ENCODE peak calls at places on chromosomes 6 and 20, in ten cellular contexts. L is stomach; R is right atrium auricular region; X is psoas muscle; Y is CD4-positive, alpha-beta memory T cell; F is uterus; W is IMR-90; A is AG04450; D is GM23248; S is GM23338. I is an unnamed sample. For H3K27me3, the result is how much of the 10 kb centered on the place peaks cover.

GRCh38 chr20:4052554-4052953 is 37.2 kb upstream of the RNF24 start:
- DNase-seq in X (no peak), W (no peak), S (no peak), F (no peak), R (no peak), L (no peak), A (no peak), Y (no peak), D (no peak), I (no peak)

GRCh38 chr6:46098678-46099077 is 31.1 kb upstream of the ENPP4 start:
- DNase-seq in A (no peak), X (peak), F (no peak), S (no peak), Y (no peak), R (no peak), D (no peak), W (no peak), L (peak), I (no peak)

GRCh38 chr6:33123732-33124524 is 48.1 kb downstream of the HLA-DPB1 start:
- DNase-seq in X (no peak), L (no peak), Y (no peak), R (no peak), D (peak), A (no peak), W (peak), F (no peak), S (peak), I (no peak)

GRCh38 chr6:163756079-163756478 is 341.6 kb downstream of the QKI start:
- DNase-seq in F (no peak), D (no peak), Y (no peak), S (no peak), X (no peak), R (no peak), W (peak), L (no peak), A (no peak), I (no peak)

GRCh38 chr6:3209114-3210023 is 18.1 kb downstream of the TUBB2B start:
- DNase-seq in W (peak), R (peak), S (peak), Y (peak), L (peak), A (peak), D (peak), F (peak), X (peak), I (no peak)

GRCh38 chr6:89375427-89375868 is 22.9 kb upstream of the UBE2J1 start:
- DNase-seq in R (no peak), W (no peak), L (peak), Y (peak), A (no peak), S (peak), F (no peak), D (no peak), X (peak), I (no peak)

GRCh38 chr20:37651932-37652331 is 41.9 kb upstream of the CTNNBL1 start:
- DNase-seq in L (peak), Y (no peak), A (no peak), X (no peak), D (no peak), S (peak), W (no peak), F (no peak), R (no peak), I (no peak)

GRCh38 chr6:129853996-129854711 is 7.0 kb downstream of the TMEM244 start:
- DNase-seq in L (no peak), A (no peak), F (no peak), S (no peak), D (peak), R (no peak), W (peak), Y (no peak), X (no peak), I (no peak)

GRCh38 chr6:10202581-10202980 is 212.3 kb downstream of the TFAP2A start:
- DNase-seq in L (no peak), D (no peak), A (no peak), F (no peak), S (no peak), R (no peak), Y (no peak), W (no peak), X (no peak), I (no peak)

GRCh38 chr6:162621246-162621645 is 106.3 kb downstream of the PRKN start:
- DNase-seq in S (peak), R (no peak), L (no peak), X (no peak), Y (no peak), F (peak), D (peak), W (no peak), A (no peak), I (no peak)

GRCh38 chr6:20589266-20589665 is 55.0 kb downstream of the CDKAL1 start:
- DNase-seq in D (no peak), A (no peak), X (no peak), Y (no peak), W (no peak), L (no peak), S (no peak), F (no peak), R (no peak), I (no peak)

GRCh38 chr6:8195040-8195713 is 92.8 kb upstream of the EEF1E1 start:
- DNase-seq in R (no peak), Y (no peak), X (no peak), W (no peak), D (peak), S (peak), A (no peak), L (no peak), F (no peak), I (no peak)

GRCh38 chr20:39822667-39823066 is 860.5 kb downstream of the DHX35 start:
- DNase-seq in F (no peak), X (no peak), A (no peak), Y (no peak), L (no peak), R (no peak), W (peak), S (no peak), D (peak), I (no peak)

GRCh38 chr20:40993794-40994540 is 34.7 kb upstream of the TOP1 start:
- DNase-seq in R (no peak), F (no peak), Y (no peak), X (no peak), L (no peak), W (peak), D (peak), S (no peak), A (no peak), I (no peak)

GRCh38 chr6:85449818-85450577 is at the start of gene NT5E:
- DNase-seq in Y (peak), L (peak), R (peak), X (peak), F (peak), A (no peak), W (peak), D (peak), S (peak), I (peak)

GRCh38 chr20:41978875-41979274 is 360.7 kb upstream of the CHD6 start:
- DNase-seq in W (no peak), F (no peak), S (no peak), X (no peak), D (no peak), L (no peak), A (no peak), Y (no peak), R (no peak), I (no peak)

GRCh38 chr20:23869520-23869919 is 10.0 kb downstream of the CST5 start:
- DNase-seq in X (no peak), F (no peak), S (no peak), R (no peak), L (no peak), Y (no peak), D (no peak), A (no peak), W (no peak), I (no peak)

GRCh38 chr20:6623989-6624388 is 143.5 kb upstream of the BMP2 start:
- DNase-seq in R (no peak), W (no peak), S (peak), D (no peak), F (no peak), Y (no peak), A (no peak), L (no peak), X (no peak), I (no peak)

GRCh38 chr6:110462884-110463481 is 13.4 kb downstream of the SLC22A16 start:
- DNase-seq in L (no peak), Y (no peak), A (no peak), X (no peak), S (no peak), W (no peak), R (no peak), D (no peak), F (no peak), I (no peak)

GRCh38 chr6:149876241-149876933 is 12.2 kb upstream of the LRP11 start:
- DNase-seq in L (no peak), D (peak), S (no peak), Y (no peak), X (no peak), W (no peak), R (no peak), A (no peak), F (no peak), I (no peak)

GRCh38 chr20:32159766-32160221 is 47.7 kb downstream of the PLAGL2 start:
- DNase-seq in Y (no peak), S (no peak), R (no peak), D (no peak), W (no peak), A (no peak), X (no peak), L (no peak), F (no peak), I (no peak)

GRCh38 chr6:52483671-52484003 is 63.5 kb downstream of the EFHC1 start:
- DNase-seq in A (no peak), W (no peak), S (no peak), F (no peak), D (no peak), L (no peak), X (no peak), R (no peak), Y (no peak), I (no peak)

GRCh38 chr6:16752206-16752867 is 8.9 kb downstream of the ATXN1 start:
- DNase-seq in L (no peak), S (no peak), A (no peak), W (peak), D (peak), Y (no peak), X (no peak), F (no peak), R (no peak), I (no peak)

GRCh38 chr6:161303628-161304340 is 29.9 kb upstream of the AGPAT4 start:
- DNase-seq in D (peak), S (no peak), R (no peak), A (no peak), Y (no peak), F (no peak), X (no peak), W (peak), L (no peak), I (no peak)

GRCh38 chr6:83518946-83519489 is 6.7 kb downstream of the PRSS35 start:
- DNase-seq in L (no peak), R (no peak), W (peak), S (peak), X (no peak), F (no peak), D (peak), Y (no peak), A (no peak), I (no peak)

GRCh38 chr20:51396365-51396909 is 146.1 kb downstream of the NFATC2 start:
- DNase-seq in S (no peak), R (no peak), Y (no peak), X (no peak), D (no peak), W (no peak), F (no peak), A (no peak), L (no peak), I (no peak)

GRCh38 chr6:147559016-147559415 is 50.5 kb downstream of the SAMD5 start:
- DNase-seq in L (peak), X (no peak), F (no peak), R (no peak), W (peak), A (no peak), D (no peak), S (peak), Y (no peak), I (no peak)

GRCh38 chr6:6494677-6495076 is 93.8 kb upstream of the LY86 start:
- DNase-seq in L (peak), D (peak), W (no peak), R (no peak), X (peak), Y (no peak), F (no peak), S (peak), A (no peak), I (peak)

GRCh38 chr20:61939691-61940360 is 125.9 kb downstream of the TAF4 start:
- DNase-seq in W (no peak), F (no peak), Y (no peak), L (no peak), D (no peak), A (no peak), X (no peak), S (no peak), R (no peak), I (no peak)

GRCh38 chr20:22414354-22414753 is 170.0 kb downstream of the FOXA2 start:
- DNase-seq in S (no peak), R (no peak), F (no peak), D (peak), Y (no peak), W (no peak), A (no peak), L (no peak), X (no peak), I (no peak)

GRCh38 chr20:21505810-21506530 is 7.9 kb downstream of the NKX2-2 start:
- DNase-seq in R (no peak), S (peak), L (peak), D (peak), X (no peak), W (peak), Y (peak), F (no peak), A (no peak), I (no peak)

GRCh38 chr6:104589940-104590339 is 269.8 kb downstream of the HACE1 start:
- DNase-seq in A (no peak), W (no peak), S (no peak), L (no peak), D (no peak), R (no peak), Y (no peak), X (no peak), F (no peak), I (no peak)

GRCh38 chr20:37284691-37285124 is 4.7 kb upstream of the MANBAL start:
- DNase-seq in X (no peak), R (no peak), W (no peak), L (no peak), D (no peak), F (no peak), S (no peak), A (no peak), Y (no peak), I (no peak)

GRCh38 chr6:154410619-154411044 is 54.0 kb upstream of the IPCEF1 start:
- DNase-seq in R (peak), F (peak), X (peak), D (peak), S (peak), W (peak), Y (no peak), A (peak), L (no peak), I (peak)

GRCh38 chr6:154407440-154407839 is 50.8 kb upstream of the IPCEF1 start:
- DNase-seq in F (no peak), D (no peak), S (no peak), R (no peak), Y (no peak), X (no peak), A (no peak), W (no peak), L (no peak), I (no peak)

GRCh38 chr6:154410215-154410614 is 53.6 kb upstream of the IPCEF1 start:
- DNase-seq in L (no peak), W (no peak), D (no peak), R (no peak), S (no peak), Y (no peak), A (no peak), X (no peak), F (no peak), I (no peak)

GRCh38 chr6:154411076-154411475 is 54.5 kb upstream of the IPCEF1 start:
- DNase-seq in L (no peak), X (no peak), A (no peak), W (no peak), Y (no peak), R (no peak), S (no peak), F (no peak), D (no peak), I (no peak)

GRCh38 chr6:154408906-154409500 is 52.4 kb upstream of the IPCEF1 start:
- DNase-seq in D (peak), R (no peak), Y (no peak), F (no peak), L (no peak), W (peak), X (no peak), S (peak), A (no peak), I (no peak)
- H3K27me3 ChIP-seq in D (under half), R (under half), Y (under half), F (under half), L (under half), W (under half), X (under half), S (under half), A (under half), I (under half)

GRCh38 chr20:52994184-52994970 is 22.2 kb downstream of the TSHZ2 start:
- DNase-seq in W (no peak), A (no peak), L (no peak), D (no peak), F (no peak), R (no peak), X (no peak), Y (no peak), S (no peak), I (no peak)
- H3K27ac ChIP-seq in W (no peak), A (no peak), L (no peak), D (no peak), F (peak), R (no peak), X (no peak), Y (no peak), S (no peak), I (peak)

DNA sequence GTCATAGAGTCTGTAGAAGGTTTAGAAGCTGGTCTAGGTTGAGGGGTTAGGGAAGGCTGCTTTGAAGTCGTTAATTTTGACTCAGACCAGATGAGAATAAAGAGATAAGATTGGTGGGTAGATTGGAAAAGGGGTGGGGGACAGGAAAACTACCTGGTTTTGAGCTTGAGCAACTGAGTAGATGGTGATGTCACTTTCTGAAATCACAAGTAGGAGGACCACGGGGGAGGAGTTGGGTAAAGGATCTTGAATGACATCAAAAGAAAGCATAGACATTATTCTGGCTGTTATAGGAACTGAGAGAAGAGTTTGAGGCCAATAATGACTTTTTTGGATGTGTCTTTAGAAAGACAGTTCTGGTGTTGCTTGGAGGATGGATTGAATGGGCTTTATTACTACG is 4.1 kb upstream of the COL9A1 start:
- DNase-seq in F (no peak), S (no peak), Y (no peak), L (no peak), W (no peak), A (no peak), R (no peak), D (no peak), X (no peak), I (no peak)
- H3K27me3 ChIP-seq in F (under half), S (under half), Y (under half), L (under half), W (under half), A (under half), R (under half), D (half or more), X (under half), I (under half)

GRCh38 chr20:17568045-17568788 is 1.7 kb upstream of the DSTN start:
- DNase-seq in D (no peak), F (no peak), R (no peak), X (no peak), L (no peak), A (no peak), S (no peak), Y (no peak), W (no peak), I (no peak)

GRCh38 chr20:17571153-17571527 is 1.3 kb downstream of the DSTN start:
- DNase-seq in F (no peak), X (no peak), A (no peak), S (no peak), Y (no peak), D (peak), R (no peak), W (no peak), L (no peak), I (no peak)

GRCh38 chr20:17570347-17571152 is 675 bp downstream of the DSTN start:
- DNase-seq in S (peak), D (peak), L (peak), F (peak), W (peak), R (no peak), X (peak), A (no peak), Y (peak), I (peak)

GRCh38 chr20:17569616-17570346 is at the start of gene DSTN:
- DNase-seq in Y (peak), R (peak), X (peak), F (peak), A (peak), S (peak), D (peak), W (peak), L (peak), I (peak)

DNA sequence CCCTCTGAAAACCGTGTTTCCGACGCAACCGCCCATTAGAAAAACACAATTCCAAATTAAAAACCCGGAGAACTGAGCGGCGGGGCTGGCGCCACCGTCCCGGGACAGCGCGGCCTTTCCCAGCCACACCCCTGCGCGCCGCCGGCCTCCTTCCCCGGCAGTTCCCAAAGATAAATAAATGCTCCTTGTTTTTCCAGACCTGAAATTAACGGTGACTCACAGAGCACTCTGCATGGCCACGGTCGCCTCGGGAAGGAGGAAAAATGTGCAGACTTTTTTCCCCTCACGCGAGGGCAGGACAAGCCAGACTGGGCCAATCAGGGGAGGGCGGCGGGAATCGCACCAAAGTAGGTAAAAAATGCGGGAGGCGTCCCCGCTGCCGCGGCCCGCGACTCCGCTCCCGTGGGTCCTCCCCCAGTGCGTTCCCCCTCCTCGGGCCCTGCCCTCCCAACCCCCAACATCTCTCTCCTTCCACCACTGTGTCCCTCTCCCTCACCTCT is 853 bp upstream of the DSTN start:
- DNase-seq in X (peak), S (peak), Y (peak), L (peak), D (peak), W (peak), F (peak), A (peak), R (peak), I (peak)
- H3K27ac ChIP-seq in X (peak), S (peak), Y (no peak), L (peak), D (peak), W (peak), F (peak), A (peak), R (peak), I (peak)

I was measured in tibial nerve.